ENCODE peak calls at places on chromosomes 13 and 19, in four cellular contexts. N is thoracic aorta, L is body of pancreas, X is psoas muscle. H is an unnamed sample.

GRCh38 chr13:72194531-72194930 is 327.5 kb upstream of the DACH1 start:
- DNase-seq in N (no peak), L (peak; percentile 38), X (no peak), H (no peak)

GRCh38 chr19:44796701-44797115 is 12.2 kb upstream of the BCAM start:
- DNase-seq in L (peak; percentile 82), N (no peak), X (no peak), H (no peak)

GRCh38 chr13:31050486-31051400 is 111.0 kb downstream of the HSPH1 start:
- DNase-seq in L (no peak), N (no peak), X (no peak), H (no peak)

GRCh38 chr19:6218497-6219146 is 61.2 kb downstream of the MLLT1 start:
- DNase-seq in N (peak; percentile 86), X (peak; percentile 96), L (peak; percentile 84), H (peak; percentile 50)

GRCh38 chr13:80249906-80250513 is 90.9 kb downstream of the SPRY2 start:
- DNase-seq in L (no peak), X (no peak), N (no peak), H (no peak)

GRCh38 chr19:16586477-16586871 is 14.3 kb upstream of the SLC35E1 start:
- DNase-seq in X (no peak), N (no peak), L (no peak), H (no peak)

GRCh38 chr13:35573639-35574038 is 97.2 kb upstream of the MAB21L1 start:
- DNase-seq in L (no peak), N (no peak), X (no peak), H (no peak)

GRCh38 chr13:104001766-104002165 is 935.5 kb upstream of the SLC10A2 start:
- DNase-seq in N (no peak), X (no peak), L (no peak), H (no peak)

GRCh38 chr13:43085545-43085944 is 62.2 kb downstream of the DNAJC15 start:
- DNase-seq in X (no peak), N (no peak), L (no peak), H (no peak)

GRCh38 chr13:95524270-95524901 is 28.1 kb upstream of the CLDN10 start:
- DNase-seq in X (no peak), N (no peak), L (no peak), H (no peak)

GRCh38 chr19:21767065-21767800 is at the start of gene ZNF100:
- DNase-seq in X (peak; percentile 96), L (peak; percentile 92), N (peak; percentile 77), H (peak; percentile 76)

GRCh38 chr19:31658993-31659896 is 310.0 kb upstream of the TSHZ3 start:
- DNase-seq in L (no peak), N (no peak), X (no peak), H (no peak)

GRCh38 chr19:49469828-49470614 is 4.0 kb upstream of the FLT3LG start:
- DNase-seq in L (no peak), X (peak; percentile 66), N (no peak), H (no peak)
- TF ChIP-seq CTCF in L (no peak), X (no peak), N (no peak), H (peak; percentile 16)

GRCh38 chr19:8335343-8336071 is 7.6 kb downstream of the KANK3 start:
- DNase-seq in L (no peak), N (no peak), X (peak; percentile 41), H (no peak)
- TF ChIP-seq CTCF in L (no peak), N (no peak), X (no peak), H (no peak)

GRCh38 chr19:41224632-41225031 is 5.6 kb downstream of the AXL start:
- DNase-seq in N (no peak), L (no peak), X (no peak), H (no peak)

GRCh38 chr19:41226874-41227390 is 7.9 kb downstream of the AXL start:
- DNase-seq in X (no peak), N (no peak), L (no peak), H (no peak)

GRCh38 chr19:41228486-41228885 is 9.5 kb downstream of the AXL start:
- DNase-seq in L (no peak), X (no peak), N (no peak), H (no peak)

GRCh38 chr19:41225238-41226052 is 6.4 kb downstream of the AXL start:
- DNase-seq in X (peak; percentile 80), L (peak; percentile 64), N (peak; percentile 91), H (peak; percentile 96)

DNA sequence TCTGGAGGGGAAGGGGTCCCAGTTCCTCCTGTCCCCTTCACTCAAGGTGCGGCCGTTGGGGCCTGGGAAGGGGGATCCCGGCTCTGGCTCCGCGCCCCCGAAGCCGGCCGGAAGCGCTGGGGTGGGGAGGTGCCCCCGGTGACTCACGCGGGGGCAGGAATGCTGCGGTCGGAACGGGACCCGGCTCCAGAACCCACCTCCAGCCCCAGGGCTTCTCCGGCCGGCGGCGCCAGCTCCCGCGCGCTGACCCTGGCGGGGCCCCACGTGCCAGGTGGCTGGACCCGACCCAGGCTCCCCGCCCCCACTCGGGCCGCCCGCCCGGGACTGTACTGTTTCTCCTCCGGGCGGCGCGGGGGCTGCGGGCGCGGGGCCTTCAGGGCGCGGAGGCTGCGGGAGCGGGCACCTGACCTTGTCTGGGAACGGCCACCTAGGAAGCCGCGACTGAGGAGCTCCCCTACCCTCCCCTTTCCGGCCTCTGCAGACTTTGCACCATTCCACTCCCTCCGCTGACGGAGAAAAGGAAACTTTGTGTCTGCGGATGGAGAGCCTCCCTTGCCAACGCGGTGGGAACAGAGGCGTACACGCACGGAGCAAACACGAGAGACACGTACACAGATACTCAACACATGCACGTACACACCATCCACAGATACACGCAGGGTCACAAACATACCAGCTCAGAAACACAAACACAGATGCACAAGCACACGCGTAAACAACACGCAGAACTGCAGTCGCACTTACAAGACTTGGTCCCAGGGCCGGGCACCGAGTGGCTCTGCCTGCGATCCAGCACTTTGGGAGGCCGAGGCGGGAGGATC is 7.2 kb downstream of the AXL start:
- DNase-seq in N (peak; percentile 34), X (peak; percentile 79), L (peak; percentile 62), H (peak; percentile 86)
- TF ChIP-seq CTCF in N (no peak), X (no peak), L (no peak), H (no peak)

GRCh38 chr13:66689628-66690027 is 540.5 kb downstream of the PCDH9 start:
- DNase-seq in L (no peak), X (no peak), N (no peak), H (no peak)
- TF ChIP-seq CTCF in L (no peak), X (no peak), N (no peak), H (peak; percentile 12)

GRCh38 chr19:1945899-1946298 is 4.9 kb downstream of the CSNK1G2 start:
- DNase-seq in L (peak; percentile 43), N (no peak), X (no peak), H (no peak)
- TF ChIP-seq CTCF in L (peak; percentile 25), N (peak; percentile 46), X (peak; percentile 39), H (peak; percentile 58)

GRCh38 chr19:51094696-51095279 is 12.1 kb upstream of the KLK14 start:
- DNase-seq in N (no peak), L (no peak), X (no peak), H (no peak)
- TF ChIP-seq CTCF in N (peak; percentile 31), L (peak; percentile 86), X (peak; percentile 38), H (peak; percentile 60)